ENCODE peak calls at places on chromosomes 7 and 10, in four cellular contexts. L, S, F and K are unnamed samples.

GRCh38 chr10:131975796-131976195 is 5.9 kb downstream of the BNIP3 start:
- DNase-seq in S (peak), L (no peak), F (no peak), K (no peak)

GRCh38 chr7:37694208-37695080 is 10.9 kb downstream of the GPR141 start:
- DNase-seq in S (peak), L (no peak), F (no peak), K (no peak)

GRCh38 chr7:44971991-44972441 is 6.8 kb downstream of the MYO1G start:
- DNase-seq in S (no peak), L (no peak), F (no peak), K (no peak)

GRCh38 chr7:107151538-107151937 is 17.3 kb upstream of the HBP1 start:
- DNase-seq in S (no peak), F (no peak), L (no peak), K (no peak)

GRCh38 chr7:71237945-71238344 is 106.0 kb downstream of the GALNT17 start:
- DNase-seq in S (no peak), F (no peak), L (no peak), K (no peak)

GRCh38 chr10:34184901-34185386 is 630.2 kb downstream of the PARD3 start:
- DNase-seq in L (no peak), S (no peak), F (no peak), K (no peak)

GRCh38 chr10:96973809-96974208 is 141.7 kb downstream of the LCOR start:
- DNase-seq in S (no peak), L (no peak), F (no peak), K (no peak)

GRCh38 chr7:94580601-94581000 is 71.0 kb downstream of the CASD1 start:
- DNase-seq in F (peak), L (no peak), S (no peak), K (no peak)

GRCh38 chr7:129574487-129574886 is 37.0 kb upstream of the NRF1 start:
- DNase-seq in F (peak), L (no peak), S (no peak), K (no peak)

GRCh38 chr7:30465342-30466170 is 13.0 kb downstream of the NOD1 start:
- DNase-seq in S (no peak), F (no peak), L (no peak), K (no peak)

GRCh38 chr10:17229016-17229716 is 1.1 kb downstream of the VIM start:
- DNase-seq in F (peak), L (peak), S (peak), K (peak)